ENCODE peak calls at places on chromosome X, in six cellular contexts. V, R, U, T, E and P are unnamed samples.

GRCh38 chrX:110964761-110965160 is 131.2 kb upstream of the PAK3 start:
- DNase-seq in V (no peak), R (no peak), U (no peak), T (no peak), E (peak), P (no peak)

GRCh38 chrX:154532690-154533089 is 14.0 kb downstream of the G6PD start:
- DNase-seq in V (no peak), R (no peak), U (no peak), T (no peak), E (no peak), P (no peak)

GRCh38 chrX:7083468-7084396 is 63.8 kb upstream of the STS start:
- DNase-seq in V (peak), R (peak), U (peak), T (peak), E (no peak), P (peak)

GRCh38 chrX:78092296-78092695 is 11.8 kb upstream of the PGK1 start:
- DNase-seq in V (no peak), R (peak), U (peak), T (peak), E (peak), P (peak)

GRCh38 chrX:137926090-137926489 is 360.2 kb downstream of the ZIC3 start:
- DNase-seq in V (no peak), R (no peak), U (no peak), T (no peak), E (peak), P (no peak)

GRCh38 chrX:10971759-10972158 is 139.4 kb upstream of the HCCS start:
- DNase-seq in V (no peak), R (no peak), U (no peak), T (no peak), E (no peak), P (no peak)

GRCh38 chrX:19089555-19090040 is 32.7 kb downstream of the ADGRG2 start:
- DNase-seq in V (no peak), R (no peak), U (no peak), T (no peak), E (no peak), P (no peak)

GRCh38 chrX:113947548-113947947 is 636.3 kb upstream of the HTR2C start:
- DNase-seq in V (no peak), R (no peak), U (peak), T (no peak), E (peak), P (no peak)

GRCh38 chrX:119728487-119728886 is 29.9 kb upstream of the SOWAHD start:
- DNase-seq in V (no peak), R (no peak), U (no peak), T (no peak), E (peak), P (no peak)

GRCh38 chrX:115425359-115425758 is 135.6 kb upstream of the PLS3 start:
- DNase-seq in V (no peak), R (no peak), U (no peak), T (no peak), E (no peak), P (no peak)

GRCh38 chrX:9873952-9874351 is 87.7 kb downstream of the SHROOM2 start:
- DNase-seq in V (peak), R (peak), U (no peak), T (no peak), E (peak), P (peak)

GRCh38 chrX:96752776-96753175 is 68.1 kb downstream of the DIAPH2 start:
- DNase-seq in V (no peak), R (no peak), U (no peak), T (no peak), E (no peak), P (no peak)

GRCh38 chrX:39309721-39310152 is 508.5 kb downstream of the MID1IP1 start:
- DNase-seq in V (peak), R (peak), U (no peak), T (peak), E (no peak), P (no peak)

GRCh38 chrX:110409925-110410324 is 51.3 kb downstream of the RTL9 start:
- DNase-seq in V (no peak), R (no peak), U (peak), T (no peak), E (no peak), P (peak)

GRCh38 chrX:3143043-3143799 is 102.0 kb downstream of the ARSF start:
- DNase-seq in V (no peak), R (no peak), U (no peak), T (no peak), E (no peak), P (no peak)

GRCh38 chrX:150627957-150628356 is 59.5 kb downstream of the MTM1 start:
- DNase-seq in V (no peak), R (no peak), U (no peak), T (no peak), E (no peak), P (no peak)

GRCh38 chrX:3717742-3718420 is 4.4 kb upstream of the PRKX start:
- DNase-seq in V (no peak), R (peak), U (no peak), T (no peak), E (no peak), P (no peak)

GRCh38 chrX:103656623-103657022 is 27.8 kb downstream of the TCEAL1 start:
- DNase-seq in V (no peak), R (no peak), U (peak), T (no peak), E (no peak), P (peak)

DNA sequence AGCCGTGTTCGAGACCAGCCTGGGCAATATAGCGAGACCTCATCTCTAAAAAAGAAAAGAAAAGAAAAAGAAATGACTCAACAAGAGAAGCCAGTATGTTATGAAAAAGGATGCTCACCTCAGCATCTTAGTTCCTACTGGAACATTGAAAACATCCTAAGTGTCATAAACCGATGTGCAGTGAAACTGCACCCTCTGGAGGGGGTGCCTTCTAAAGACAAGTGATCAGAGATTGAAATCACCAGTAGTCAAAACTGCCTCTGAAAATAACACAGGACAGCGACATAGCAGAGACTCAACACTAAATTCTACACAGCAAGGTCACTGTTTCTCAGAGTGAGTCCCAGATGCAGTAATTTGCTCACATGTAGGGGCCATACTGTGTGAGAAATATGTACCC is 28.0 kb upstream of the ATP6AP2 start:
- DNase-seq in V (no peak), R (peak), U (no peak), T (no peak), E (peak), P (peak)
- TF ChIP-seq CTCF in V (no peak), R (peak), U (peak), T (peak), E (peak), P (peak)

DNA sequence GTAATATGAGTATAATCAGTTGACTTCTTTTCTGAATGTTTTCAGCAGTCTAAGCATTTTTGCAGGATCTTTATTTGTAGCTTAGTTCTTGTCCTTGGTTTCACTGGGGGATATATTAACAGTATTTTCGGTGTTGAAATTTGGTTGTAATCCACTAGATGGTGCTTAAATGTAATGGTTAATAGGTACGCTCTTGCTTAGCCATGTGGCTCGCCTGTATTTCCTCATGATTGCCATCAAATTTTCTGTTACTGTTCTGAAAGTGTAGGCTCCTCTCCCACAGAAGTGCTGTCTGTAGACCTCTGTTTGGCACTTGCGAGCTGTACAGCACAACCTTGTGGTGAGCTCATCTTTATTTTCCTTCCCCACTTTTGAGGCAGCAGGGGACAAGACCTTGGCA is 3.9 kb upstream of the FAAH2 start:
- DNase-seq in V (no peak), R (no peak), U (no peak), T (no peak), E (no peak), P (no peak)
- TF ChIP-seq CTCF in V (peak), R (no peak), U (no peak), T (no peak), E (no peak), P (no peak)

GRCh38 chrX:4994855-4995254 is 1233.8 kb downstream of the NLGN4X start:
- DNase-seq in V (no peak), R (no peak), U (no peak), T (no peak), E (no peak), P (no peak)
- TF ChIP-seq CTCF in V (no peak), R (no peak), U (no peak), T (no peak), E (no peak), P (no peak)

GRCh38 chrX:47156611-47157520 is 11.8 kb downstream of the RBM10 start:
- DNase-seq in V (no peak), R (no peak), U (no peak), T (no peak), E (no peak), P (no peak)

GRCh38 chrX:47158781-47159180 is 13.8 kb downstream of the RBM10 start:
- DNase-seq in V (no peak), R (no peak), U (no peak), T (no peak), E (no peak), P (no peak)

GRCh38 chrX:47162927-47163583 is 18.0 kb downstream of the RBM10 start:
- DNase-seq in V (no peak), R (no peak), U (no peak), T (no peak), E (no peak), P (no peak)

GRCh38 chrX:47160781-47161180 is 15.8 kb downstream of the RBM10 start:
- DNase-seq in V (no peak), R (no peak), U (no peak), T (no peak), E (no peak), P (no peak)

DNA sequence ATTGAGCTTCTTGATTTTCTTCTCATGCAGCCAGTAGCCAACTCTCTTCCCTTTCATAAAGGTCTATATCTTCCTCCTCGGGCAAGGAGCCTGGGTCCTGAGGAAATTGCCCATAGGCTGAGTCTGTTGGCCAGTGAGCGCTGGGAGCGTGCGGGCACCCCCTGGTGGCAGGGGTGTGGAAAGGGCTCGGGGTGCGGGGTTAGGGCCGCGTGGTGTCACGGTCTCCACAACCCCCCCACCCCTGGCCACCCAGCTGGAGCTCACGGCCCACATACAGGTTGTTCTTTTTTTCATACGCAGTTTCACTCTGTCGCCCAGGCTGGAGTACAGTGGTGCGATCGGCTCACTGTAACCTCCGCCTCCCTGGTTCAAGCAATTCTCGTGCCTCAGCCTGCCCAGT is 13.1 kb downstream of the RBM10 start:
- DNase-seq in V (no peak), R (no peak), U (no peak), T (no peak), E (no peak), P (no peak)
- TF ChIP-seq CTCF in V (no peak), R (no peak), U (no peak), T (no peak), E (no peak), P (peak)